ENCODE peak calls at places on chromosomes 3 and 15, in seven cellular contexts. A is AG09309, Q is AG04449, I is mammary epithelial cell, N is IMR-90, R is heart right ventricle, Y is tibial artery. W is an unnamed sample.

GRCh38 chr3:98972155-98972554 is 70.7 kb upstream of the DCBLD2 start:
- DNase-seq in A (peak; percentile 91), N (peak; percentile 98), Y (no peak), Q (peak; percentile 93), I (peak; percentile 97), R (no peak), W (peak; percentile 95)

GRCh38 chr3:52388933-52389332 is 56.0 kb downstream of the SEMA3G start:
- DNase-seq in A (no peak), R (no peak), Y (no peak), Q (no peak), N (no peak), I (no peak), W (peak; percentile 32)

GRCh38 chr15:61379005-61379404 is 149.9 kb upstream of the RORA start:
- DNase-seq in A (no peak), Y (no peak), Q (no peak), I (no peak), R (no peak), N (no peak), W (no peak)

GRCh38 chr3:134627831-134628230 is 23.0 kb downstream of the KY start:
- DNase-seq in Y (no peak), Q (no peak), I (peak; percentile 21), R (no peak), N (peak; percentile 10), A (no peak), W (peak; percentile 19)

GRCh38 chr3:72376917-72377710 is 471.1 kb downstream of the SHQ1 start:
- DNase-seq in A (no peak), I (no peak), Y (no peak), Q (no peak), N (no peak), R (no peak), W (no peak)

GRCh38 chr15:72487070-72487797 is 13.1 kb downstream of the ARIH1 start:
- DNase-seq in R (no peak), N (peak; percentile 54), I (no peak), Y (no peak), Q (no peak), A (no peak), W (peak; percentile 51)

GRCh38 chr3:115279939-115280338 is 132.9 kb upstream of the ZBTB20 start:
- DNase-seq in Q (peak; percentile 55), R (no peak), N (peak; percentile 38), A (peak; percentile 69), I (no peak), Y (no peak), W (peak; percentile 57)

GRCh38 chr15:25737218-25737643 is 125.9 kb downstream of the ATP10A start:
- DNase-seq in I (no peak), N (peak; percentile 41), Y (peak; percentile 94), Q (no peak), R (peak; percentile 48), A (no peak), W (peak; percentile 31)

GRCh38 chr3:147387550-147388394 is 18.6 kb downstream of the ZIC4 start:
- DNase-seq in N (no peak), A (no peak), Q (no peak), R (no peak), I (no peak), Y (no peak), W (no peak)

GRCh38 chr15:37090543-37091175 is 9.7 kb downstream of the MEIS2 start:
- DNase-seq in R (no peak), N (no peak), Q (no peak), I (no peak), A (no peak), Y (no peak), W (no peak)

GRCh38 chr3:178754852-178755510 is 218.7 kb downstream of the KCNMB2 start:
- DNase-seq in Y (no peak), N (no peak), R (no peak), I (no peak), Q (no peak), A (no peak), W (no peak)

GRCh38 chr15:65212097-65212496 is 824 bp upstream of the CILP start:
- DNase-seq in A (no peak), R (no peak), N (no peak), I (no peak), Q (no peak), Y (no peak), W (no peak)

GRCh38 chr3:172098698-172099494 is 59.5 kb downstream of the FNDC3B start:
- DNase-seq in Q (no peak), Y (no peak), N (no peak), A (no peak), I (peak; percentile 44), R (no peak), W (no peak)

GRCh38 chr3:119219069-119219468 is 21.6 kb downstream of the B4GALT4 start:
- DNase-seq in Y (no peak), R (no peak), Q (no peak), N (no peak), I (no peak), A (no peak), W (no peak)

GRCh38 chr3:123624302-123624701 is 39.4 kb upstream of the HACD2 start:
- DNase-seq in R (no peak), A (no peak), Y (no peak), N (no peak), Q (no peak), I (no peak), W (no peak)

GRCh38 chr3:141323936-141324704 is 44.2 kb upstream of the ZBTB38 start:
- DNase-seq in N (no peak), A (no peak), R (no peak), Q (no peak), I (no peak), Y (no peak), W (no peak)

GRCh38 chr3:67593761-67594234 is 60.6 kb downstream of the SUCLG2 start:
- DNase-seq in Q (no peak), N (peak; percentile 11), Y (no peak), I (peak; percentile 38), A (peak; percentile 48), R (no peak), W (peak; percentile 78)

GRCh38 chr15:63600001-63600645 is 2.9 kb downstream of the FBXL22 start:
- DNase-seq in Q (no peak), R (peak; percentile 31), Y (peak; percentile 79), A (no peak), N (no peak), I (no peak), W (no peak)

GRCh38 chr15:63601026-63601726 is 4.0 kb downstream of the FBXL22 start:
- DNase-seq in I (no peak), Y (no peak), R (peak; percentile 37), Q (no peak), N (peak; percentile 44), A (no peak), W (peak; percentile 35)

GRCh38 chr15:63601727-63602185 is 4.6 kb downstream of the FBXL22 start:
- DNase-seq in R (no peak), I (no peak), Y (no peak), Q (no peak), A (no peak), N (no peak), W (no peak)

GRCh38 chr15:63599401-63600000 is 2.3 kb downstream of the FBXL22 start:
- DNase-seq in Y (peak; percentile 91), A (no peak), R (peak; percentile 66), N (no peak), Q (no peak), I (peak; percentile 63), W (no peak)

GRCh38 chr15:63600646-63601025 is 3.4 kb downstream of the FBXL22 start:
- DNase-seq in I (peak; percentile 88), Q (peak; percentile 23), A (peak; percentile 61), Y (peak; percentile 92), N (peak; percentile 93), R (peak; percentile 91), W (peak; percentile 98)
- TF ChIP-seq CTCF in I (no peak), Q (no peak), A (no peak), Y (no peak), N (peak; percentile 30), R (no peak), W (no peak)

GRCh38 chr3:38002291-38002876 is 11.8 kb downstream of the VILL start:
- DNase-seq in Q (no peak), Y (no peak), R (no peak), I (no peak), N (no peak), A (no peak), W (no peak)
- H3K4me3 ChIP-seq in Q (no peak overlapping the region), Y (no peak overlapping the region), R (no peak overlapping the region), I (no peak overlapping the region), N (no peak overlapping the region), A (no peak overlapping the region), W (no peak overlapping the region)

GRCh38 chr3:31132132-31132769 is 237.8 kb upstream of the GADL1 start:
- DNase-seq in I (peak; percentile 42), Q (no peak), R (no peak), A (peak; percentile 14), Y (no peak), N (peak; percentile 53), W (peak; percentile 20)
- TF ChIP-seq CTCF in I (peak; percentile 71), Q (peak; percentile 38), R (peak; percentile 59), A (peak; percentile 62), Y (peak; percentile 48), N (peak; percentile 60), W (peak; percentile 18)

DNA sequence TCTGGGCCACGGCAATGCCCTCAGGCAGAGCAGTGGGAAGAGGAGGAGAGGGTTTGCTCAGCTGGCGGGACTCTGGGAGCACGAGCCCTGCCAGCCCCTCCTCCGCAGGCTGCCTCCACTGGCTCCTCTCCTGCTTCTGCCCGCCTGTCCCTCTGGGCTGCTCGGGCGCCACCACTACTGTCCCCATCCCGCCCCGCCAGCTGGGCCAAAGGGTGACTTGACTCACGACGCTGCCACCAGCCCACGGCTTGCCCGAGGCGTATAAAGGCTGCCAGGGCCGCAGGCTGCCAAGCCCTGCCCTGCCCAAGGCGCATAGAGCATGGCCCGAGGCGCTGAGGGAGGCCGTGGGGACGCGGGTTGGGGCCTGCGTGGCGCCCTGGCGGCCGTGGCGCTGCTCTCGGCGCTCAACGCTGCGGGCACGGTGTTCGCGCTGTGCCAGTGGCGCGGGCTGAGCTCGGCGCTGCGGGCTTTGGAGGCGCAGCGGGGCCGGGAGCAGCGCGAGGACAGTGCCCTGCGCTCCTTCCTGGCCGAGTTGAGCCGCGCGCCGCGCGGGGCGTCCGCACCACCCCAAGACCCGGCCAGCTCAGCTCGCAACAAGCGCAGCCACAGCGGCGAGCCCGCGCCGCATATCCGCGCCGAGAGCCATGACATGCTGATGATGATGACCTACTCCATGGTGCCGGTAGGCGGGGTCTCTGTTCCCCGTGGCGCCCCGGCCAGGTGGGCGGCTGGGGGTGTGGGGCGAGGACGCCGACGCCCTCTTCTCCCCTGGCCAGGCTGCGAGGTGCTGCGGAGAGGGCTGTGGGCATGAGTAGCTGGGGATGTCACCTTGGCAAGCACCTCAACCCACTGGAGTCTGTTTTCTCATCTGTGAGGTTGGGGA is at the start of gene GLDN:
- DNase-seq in Q (no peak), N (peak; percentile 2), A (no peak), Y (peak; percentile 92), R (peak; percentile 64), I (peak; percentile 11), W (peak; percentile 59)
- H3K4me3 ChIP-seq in Q (no peak within 1 kb of the TSS), N (no peak within 1 kb of the TSS), A (peak within 1 kb of the TSS; percentile 38), Y (peak within 1 kb of the TSS; percentile 68), R (peak within 1 kb of the TSS; percentile 60), I (no peak within 1 kb of the TSS), W (peak within 1 kb of the TSS; percentile 47)

DNA sequence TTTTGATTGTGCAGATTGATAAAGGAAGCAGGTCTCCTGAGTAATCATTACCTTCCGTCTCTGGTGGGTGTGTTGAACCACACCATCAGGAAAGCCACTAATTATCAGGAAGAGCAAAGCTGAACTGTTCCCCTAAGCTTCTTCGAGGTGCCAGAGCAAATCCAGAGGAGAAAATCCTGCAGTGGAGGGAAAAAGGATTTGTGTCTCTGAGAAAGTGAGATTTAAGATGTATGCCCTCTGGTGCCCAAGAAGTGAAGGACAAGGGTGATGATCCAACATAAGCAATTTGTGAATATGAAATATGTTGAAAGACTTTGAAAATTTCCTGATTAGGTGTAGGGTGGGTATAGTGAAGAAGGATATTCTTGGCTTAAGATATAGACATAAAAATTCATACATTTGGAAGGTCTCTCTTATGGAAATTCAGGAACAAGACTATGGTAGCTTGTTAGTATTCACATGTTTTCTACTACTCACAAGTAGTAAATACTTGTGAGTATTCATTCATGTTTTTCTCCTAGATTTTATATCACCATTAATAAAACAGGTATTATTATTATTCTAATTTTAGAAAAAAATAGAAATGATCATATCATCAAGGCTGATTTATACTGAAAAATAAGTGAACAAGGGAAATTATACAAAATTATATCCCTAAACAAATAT is 34.8 kb downstream of the COMMD2 start:
- DNase-seq in I (peak; percentile 59), N (peak; percentile 82), R (no peak), Q (peak; percentile 37), Y (no peak), A (peak; percentile 53), W (peak; percentile 61)
- TF ChIP-seq CTCF in I (peak; percentile 65), N (peak; percentile 78), R (peak; percentile 77), Q (peak; percentile 60), Y (peak; percentile 85), A (peak; percentile 68), W (peak; percentile 68)

W was measured in foreskin fibroblast.